ENCODE peak calls at places on chromosome 3, in ten cellular contexts. G is Panc1; Z is GM23338; E is testis; Y is pancreas; P is endothelial cell; I is neural progenitor cell; H is activated CD8-positive, alpha-beta T cell treated with anti-CD3 and anti-CD28 coated beads for 36 hours; F is astrocyte of the spinal cord; U is Calu3. J is an unnamed sample.

GRCh38 chr3:26307805-26308204 is 314.8 kb upstream of the LRRC3B start:
- DNase-seq in H (no peak), G (no peak), I (no peak), F (no peak), Z (no peak), U (no peak), P (no peak), E (no peak), Y (no peak), J (no peak)

GRCh38 chr3:133870822-133871221 is 24.9 kb downstream of the RAB6B start:
- DNase-seq in U (no peak), E (no peak), Y (no peak), I (no peak), H (no peak), G (no peak), Z (no peak), F (no peak), P (no peak), J (no peak)

GRCh38 chr3:101249512-101249911 is 70.9 kb downstream of the IMPG2 start:
- DNase-seq in E (no peak), H (no peak), I (no peak), P (no peak), Z (no peak), G (no peak), F (no peak), U (no peak), Y (no peak), J (no peak)

GRCh38 chr3:46908294-46908985 is 30.9 kb downstream of the PTH1R start:
- DNase-seq in Y (no peak), Z (no peak), H (no peak), U (no peak), I (no peak), P (no peak), F (peak; percentile 72), G (no peak), E (no peak), J (peak; percentile 42)

GRCh38 chr3:50408445-50408953 is 49.2 kb upstream of the TMEM115 start:
- DNase-seq in Z (no peak), F (no peak), I (no peak), U (no peak), E (no peak), Y (no peak), G (no peak), H (no peak), P (no peak), J (no peak)

GRCh38 chr3:193842029-193842782 is 249.2 kb downstream of the OPA1 start:
- DNase-seq in U (no peak), H (no peak), F (no peak), Y (peak; percentile 36), I (no peak), P (no peak), Z (no peak), G (no peak), E (no peak), J (peak; percentile 52)

GRCh38 chr3:153783106-153783505 is 338.1 kb upstream of the ARHGEF26 start:
- DNase-seq in Y (no peak), Z (peak; percentile 23), G (no peak), P (no peak), U (no peak), H (no peak), I (peak; percentile 40), F (no peak), E (peak; percentile 33), J (no peak)

GRCh38 chr3:139529624-139530023 is 9.9 kb downstream of the RBP1 start:
- DNase-seq in I (no peak), Y (no peak), U (no peak), H (no peak), Z (no peak), P (no peak), E (no peak), F (no peak), G (no peak), J (no peak)

GRCh38 chr3:119974666-119975065 is 119.6 kb downstream of the GSK3B start:
- DNase-seq in F (no peak), Y (no peak), H (no peak), E (no peak), U (no peak), I (no peak), Z (no peak), G (no peak), P (no peak), J (no peak)

GRCh38 chr3:120678331-120678845 is 3.7 kb downstream of the HGD start:
- DNase-seq in H (no peak), P (no peak), I (peak; percentile 56), E (peak; percentile 63), G (no peak), F (peak; percentile 78), Y (peak; percentile 90), U (peak; percentile 70), Z (peak; percentile 51), J (peak; percentile 87)

GRCh38 chr3:38738630-38739395 is 77.2 kb downstream of the SCN10A start:
- DNase-seq in G (no peak), F (peak; percentile 37), Y (peak; percentile 37), E (peak; percentile 78), Z (peak; percentile 96), P (peak; percentile 84), U (peak; percentile 72), H (peak; percentile 74), I (peak; percentile 87), J (no peak)

GRCh38 chr3:187139126-187139894 is at the start of gene RPL39L:
- DNase-seq in F (peak; percentile 89), P (peak; percentile 85), Y (peak; percentile 58), H (peak; percentile 96), E (peak; percentile 90), U (peak; percentile 96), G (peak; percentile 77), I (peak; percentile 90), Z (peak; percentile 97), J (peak; percentile 90)

GRCh38 chr3:107117922-107118576 is 259.2 kb upstream of the CCDC54 start:
- DNase-seq in I (peak; percentile 75), U (peak; percentile 59), Z (peak; percentile 86), F (peak; percentile 87), Y (no peak), G (peak; percentile 10), E (peak; percentile 72), H (peak; percentile 28), P (peak; percentile 60), J (no peak)
- TF ChIP-seq CTCF in I (peak; percentile 78), U (peak; percentile 35), Z (peak; percentile 86), F (peak; percentile 63), Y (no peak), G (peak; percentile 68), E (peak; percentile 40), H (no peak), P (peak; percentile 51), J (no peak)

DNA sequence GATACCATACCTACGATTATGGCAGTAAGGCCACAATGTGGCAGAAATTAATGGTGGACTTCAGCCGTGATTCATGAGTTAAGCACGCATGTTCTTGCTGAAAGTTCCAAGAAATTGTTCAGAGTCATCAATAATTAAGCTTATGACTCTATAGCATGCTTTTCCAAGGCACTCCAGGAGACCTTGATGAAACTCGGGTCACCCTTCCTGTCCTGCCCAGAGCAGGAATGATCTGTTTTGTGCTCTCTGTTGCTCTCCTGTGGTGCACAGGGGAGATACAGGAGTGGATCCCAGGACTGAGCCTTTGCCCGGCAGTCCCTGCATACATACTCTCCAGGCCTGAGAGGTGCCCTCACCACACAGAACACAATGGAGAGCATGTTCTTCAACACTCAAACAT is 141.6 kb upstream of the SLC2A2 start:
- DNase-seq in Z (peak; percentile 67), U (peak; percentile 76), P (peak; percentile 33), H (no peak), G (no peak), E (no peak), F (peak; percentile 50), Y (peak; percentile 47), I (peak; percentile 44), J (no peak)
- TF ChIP-seq CTCF in Z (peak; percentile 66), U (peak; percentile 79), P (no peak), H (no peak), G (peak; percentile 64), E (no peak), F (peak; percentile 55), Y (peak; percentile 10), I (peak; percentile 44), J (no peak)

GRCh38 chr3:13420051-13420816 is at the start of gene NUP210:
- DNase-seq in I (peak; percentile 89), Z (peak; percentile 86), Y (peak; percentile 42), H (peak; percentile 74), F (no peak), G (no peak), P (peak; percentile 26), E (peak; percentile 66), U (peak; percentile 71), J (peak; percentile 77)

GRCh38 chr3:13414040-13414729 is 5.9 kb downstream of the NUP210 start:
- DNase-seq in H (peak; percentile 86), F (no peak), G (no peak), Z (no peak), Y (no peak), P (no peak), I (no peak), U (peak; percentile 14), E (peak; percentile 15), J (peak; percentile 53)

GRCh38 chr3:13419356-13420050 is 619 bp downstream of the NUP210 start:
- DNase-seq in Y (peak; percentile 58), H (peak; percentile 63), G (no peak), Z (peak; percentile 61), P (peak; percentile 30), U (peak; percentile 43), I (peak; percentile 77), E (peak; percentile 56), F (no peak), J (peak; percentile 48)

GRCh38 chr3:13415236-13416001 is 4.7 kb downstream of the NUP210 start:
- DNase-seq in U (no peak), E (no peak), I (no peak), Z (no peak), Y (no peak), H (peak; percentile 25), F (no peak), P (no peak), G (no peak), J (no peak)

DNA sequence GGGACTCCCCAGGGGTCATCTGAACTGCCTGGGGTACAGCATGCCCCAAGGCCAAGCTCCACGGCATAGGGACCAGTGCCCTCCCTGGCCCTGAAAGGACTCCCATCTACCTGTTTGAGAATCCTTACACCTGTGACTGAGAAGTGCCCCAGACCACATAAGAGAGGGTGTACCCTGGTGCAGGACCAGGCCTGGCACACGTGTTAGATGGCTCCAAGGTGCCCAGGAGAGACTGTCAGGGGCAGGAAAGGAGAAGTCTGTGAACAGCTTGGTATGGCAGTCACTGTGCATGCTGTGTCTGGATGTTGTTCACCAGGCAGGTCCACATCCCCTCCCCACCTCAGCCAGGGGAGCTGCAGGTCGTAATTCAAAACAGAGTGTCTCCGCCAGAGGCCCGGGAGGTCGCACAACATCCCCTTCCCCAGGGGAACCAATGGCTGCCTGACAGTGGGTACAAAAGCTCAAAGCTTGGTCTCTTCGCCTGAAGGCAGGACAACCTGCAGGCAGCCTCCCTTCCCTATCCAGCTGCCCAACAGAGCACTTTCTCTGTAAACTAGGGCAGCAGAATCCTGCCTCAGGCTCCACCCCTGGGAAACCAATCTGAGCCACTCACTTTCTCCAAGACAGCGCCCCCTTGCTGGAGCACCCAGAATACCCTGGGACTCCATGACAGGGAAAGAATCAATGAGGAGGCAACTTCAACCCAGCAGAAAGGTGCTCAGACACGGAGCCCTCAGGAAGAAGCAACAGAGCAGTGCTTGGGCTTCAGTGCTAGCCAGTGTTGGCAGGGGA is 3.9 kb downstream of the NUP210 start:
- DNase-seq in G (no peak), E (no peak), F (no peak), Y (no peak), P (peak; percentile 25), H (peak; percentile 65), U (no peak), Z (peak; percentile 69), I (peak; percentile 41), J (no peak)
- TF ChIP-seq CTCF in G (no peak), E (no peak), F (no peak), Y (no peak), P (peak; percentile 57), H (peak; percentile 59), U (no peak), Z (peak; percentile 68), I (peak; percentile 58), J (no peak)

GRCh38 chr3:74233091-74233490 is 381.4 kb downstream of the CNTN3 start:
- DNase-seq in Y (no peak), Z (no peak), H (no peak), E (no peak), F (no peak), I (no peak), P (no peak), G (no peak), U (no peak), J (no peak)
- TF ChIP-seq CTCF in Y (no peak), Z (no peak), H (no peak), E (no peak), F (no peak), I (no peak), P (no peak), G (no peak), U (no peak), J (no peak)

J was measured in mucosa of descending colon.